ENCODE peak calls at places on chromosomes 1 and 21, in eight cellular contexts. One of them, this sample, is unnamed.
A peak's percentile ranks its signal among the peaks of the same experiment; 100 is the strongest.

GRCh38 chr1:24770891-24771290 is 25.6 kb downstream of the CLIC4 start:
- DNase-seq in NCI-H2171: no peak
- DNase-seq in activated T-helper 1 cell treated with Interleukin-2 at 50 U/mL for 16 hours: no peak
- DNase-seq in GM12878: no peak
- DNase-seq in anterior cingulate cortex: no peak
- DNase-seq in A172: peak; percentile 15
- DNase-seq in stromal cell of bone marrow: no peak
- DNase-seq in OCI-M1: no peak
- DNase-seq in this sample: no peak

GRCh38 chr1:212514056-212514614 is 81.4 kb downstream of the NENF start:
- DNase-seq in NCI-H2171: peak; percentile 12
- DNase-seq in activated T-helper 1 cell treated with Interleukin-2 at 50 U/mL for 16 hours: no peak
- DNase-seq in GM12878: no peak
- DNase-seq in anterior cingulate cortex: no peak
- DNase-seq in A172: peak; percentile 98
- DNase-seq in stromal cell of bone marrow: no peak
- DNase-seq in OCI-M1: no peak
- DNase-seq in this sample: no peak

GRCh38 chr1:223248787-223249175 is 105.7 kb upstream of the TLR5 start:
- DNase-seq in NCI-H2171: no peak
- DNase-seq in activated T-helper 1 cell treated with Interleukin-2 at 50 U/mL for 16 hours: no peak
- DNase-seq in GM12878: no peak
- DNase-seq in anterior cingulate cortex: no peak
- DNase-seq in A172: no peak
- DNase-seq in stromal cell of bone marrow: no peak
- DNase-seq in OCI-M1: no peak
- DNase-seq in this sample: no peak

GRCh38 chr1:35603468-35603867 is 30.4 kb downstream of the TFAP2E start:
- DNase-seq in NCI-H2171: no peak
- DNase-seq in activated T-helper 1 cell treated with Interleukin-2 at 50 U/mL for 16 hours: no peak
- DNase-seq in GM12878: no peak
- DNase-seq in anterior cingulate cortex: no peak
- DNase-seq in A172: no peak
- DNase-seq in stromal cell of bone marrow: no peak
- DNase-seq in OCI-M1: no peak
- DNase-seq in this sample: no peak

GRCh38 chr21:44617071-44617501 is 5.2 kb downstream of the KRTAP10-8 start:
- DNase-seq in NCI-H2171: peak; percentile 4
- DNase-seq in activated T-helper 1 cell treated with Interleukin-2 at 50 U/mL for 16 hours: no peak
- DNase-seq in GM12878: no peak
- DNase-seq in anterior cingulate cortex: no peak
- DNase-seq in A172: no peak
- DNase-seq in stromal cell of bone marrow: no peak
- DNase-seq in OCI-M1: no peak
- DNase-seq in this sample: no peak

GRCh38 chr1:25875154-25875855 is at the start of gene PAQR7:
- DNase-seq in NCI-H2171: peak; percentile 29
- DNase-seq in activated T-helper 1 cell treated with Interleukin-2 at 50 U/mL for 16 hours: peak; percentile 44
- DNase-seq in GM12878: no peak
- DNase-seq in anterior cingulate cortex: peak; percentile 77
- DNase-seq in A172: no peak
- DNase-seq in stromal cell of bone marrow: peak; percentile 54
- DNase-seq in OCI-M1: peak; percentile 64
- DNase-seq in this sample: peak; percentile 58

GRCh38 chr1:36947384-36947783 is 86.9 kb downstream of the GRIK3 start:
- DNase-seq in NCI-H2171: peak; percentile 42
- DNase-seq in activated T-helper 1 cell treated with Interleukin-2 at 50 U/mL for 16 hours: no peak
- DNase-seq in GM12878: no peak
- DNase-seq in anterior cingulate cortex: no peak
- DNase-seq in A172: no peak
- DNase-seq in stromal cell of bone marrow: no peak
- DNase-seq in OCI-M1: no peak
- DNase-seq in this sample: no peak

GRCh38 chr1:244732846-244733450 is 80.0 kb downstream of the DESI2 start:
- DNase-seq in NCI-H2171: no peak
- DNase-seq in activated T-helper 1 cell treated with Interleukin-2 at 50 U/mL for 16 hours: no peak
- DNase-seq in GM12878: no peak
- DNase-seq in anterior cingulate cortex: no peak
- DNase-seq in A172: no peak
- DNase-seq in stromal cell of bone marrow: no peak
- DNase-seq in OCI-M1: no peak
- DNase-seq in this sample: no peak

GRCh38 chr1:23202263-23202749 is 15.0 kb downstream of the HTR1D start:
- DNase-seq in NCI-H2171: no peak
- DNase-seq in activated T-helper 1 cell treated with Interleukin-2 at 50 U/mL for 16 hours: no peak
- DNase-seq in GM12878: no peak
- DNase-seq in anterior cingulate cortex: no peak
- DNase-seq in A172: peak; percentile 50
- DNase-seq in stromal cell of bone marrow: no peak
- DNase-seq in OCI-M1: no peak
- DNase-seq in this sample: no peak

GRCh38 chr1:10152709-10153284 is 57.6 kb upstream of the KIF1B start:
- DNase-seq in NCI-H2171: no peak
- DNase-seq in activated T-helper 1 cell treated with Interleukin-2 at 50 U/mL for 16 hours: no peak
- DNase-seq in GM12878: no peak
- DNase-seq in anterior cingulate cortex: peak; percentile 77
- DNase-seq in A172: peak; percentile 16
- DNase-seq in stromal cell of bone marrow: no peak
- DNase-seq in OCI-M1: peak; percentile 67
- DNase-seq in this sample: peak; percentile 37

GRCh38 chr1:207027921-207028320 is 4.6 kb downstream of the C1orf116 start:
- DNase-seq in NCI-H2171: no peak
- DNase-seq in activated T-helper 1 cell treated with Interleukin-2 at 50 U/mL for 16 hours: no peak
- DNase-seq in GM12878: no peak
- DNase-seq in anterior cingulate cortex: no peak
- DNase-seq in A172: no peak
- DNase-seq in stromal cell of bone marrow: no peak
- DNase-seq in OCI-M1: no peak
- DNase-seq in this sample: no peak

GRCh38 chr1:41282679-41283317 is 40.7 kb upstream of the SCMH1 start:
- DNase-seq in NCI-H2171: peak; percentile 44
- DNase-seq in activated T-helper 1 cell treated with Interleukin-2 at 50 U/mL for 16 hours: no peak
- DNase-seq in GM12878: no peak
- DNase-seq in anterior cingulate cortex: peak; percentile 8
- DNase-seq in A172: peak; percentile 21
- DNase-seq in stromal cell of bone marrow: no peak
- DNase-seq in OCI-M1: peak; percentile 44
- DNase-seq in this sample: peak; percentile 6

GRCh38 chr1:36879613-36880012 is 154.7 kb downstream of the GRIK3 start:
- DNase-seq in NCI-H2171: no peak
- DNase-seq in activated T-helper 1 cell treated with Interleukin-2 at 50 U/mL for 16 hours: no peak
- DNase-seq in GM12878: no peak
- DNase-seq in anterior cingulate cortex: no peak
- DNase-seq in A172: no peak
- DNase-seq in stromal cell of bone marrow: no peak
- DNase-seq in OCI-M1: no peak
- DNase-seq in this sample: no peak

GRCh38 chr1:233614743-233615521 is 1.0 kb downstream of the KCNK1 start:
- DNase-seq in NCI-H2171: no peak
- DNase-seq in activated T-helper 1 cell treated with Interleukin-2 at 50 U/mL for 16 hours: no peak
- DNase-seq in GM12878: no peak
- DNase-seq in anterior cingulate cortex: no peak
- DNase-seq in A172: no peak
- DNase-seq in stromal cell of bone marrow: no peak
- DNase-seq in OCI-M1: no peak
- DNase-seq in this sample: no peak

GRCh38 chr1:197841158-197841557 is 61.3 kb upstream of the C1orf53 start:
- DNase-seq in NCI-H2171: no peak
- DNase-seq in activated T-helper 1 cell treated with Interleukin-2 at 50 U/mL for 16 hours: no peak
- DNase-seq in GM12878: no peak
- DNase-seq in anterior cingulate cortex: no peak
- DNase-seq in A172: no peak
- DNase-seq in stromal cell of bone marrow: no peak
- DNase-seq in OCI-M1: no peak
- DNase-seq in this sample: no peak

GRCh38 chr1:102742426-102742825 is 365.9 kb downstream of the COL11A1 start:
- DNase-seq in NCI-H2171: no peak
- DNase-seq in activated T-helper 1 cell treated with Interleukin-2 at 50 U/mL for 16 hours: no peak
- DNase-seq in GM12878: no peak
- DNase-seq in anterior cingulate cortex: no peak
- DNase-seq in A172: no peak
- DNase-seq in stromal cell of bone marrow: no peak
- DNase-seq in OCI-M1: no peak
- DNase-seq in this sample: no peak

GRCh38 chr1:150575518-150576366 is 3.7 kb downstream of the MCL1 start:
- DNase-seq in NCI-H2171: no peak
- DNase-seq in activated T-helper 1 cell treated with Interleukin-2 at 50 U/mL for 16 hours: no peak
- DNase-seq in GM12878: no peak
- DNase-seq in anterior cingulate cortex: no peak
- DNase-seq in A172: no peak
- DNase-seq in stromal cell of bone marrow: no peak
- DNase-seq in OCI-M1: no peak
- DNase-seq in this sample: no peak